ENCODE peak calls at places on chromosomes 4 and X, in six cellular contexts. One of them, this sample, is unnamed.

GRCh38 chr4:86940176-86940575 is 5.4 kb downstream of the AFF1 start:
- DNase-seq in suprapubic skin: no peak
- DNase-seq in A549: no peak
- DNase-seq in cardiac muscle cell: no peak
- DNase-seq in psoas muscle: no peak
- DNase-seq in stomach: no peak
- DNase-seq in this sample: no peak

GRCh38 chr4:125591290-125591689 is 276.5 kb downstream of the FAT4 start:
- DNase-seq in suprapubic skin: no peak
- DNase-seq in A549: no peak
- DNase-seq in cardiac muscle cell: no peak
- DNase-seq in psoas muscle: no peak
- DNase-seq in stomach: no peak
- DNase-seq in this sample: no peak

GRCh38 chrX:22699591-22700091 is 300.1 kb upstream of the DDX53 start:
- DNase-seq in suprapubic skin: no peak
- DNase-seq in A549: no peak
- DNase-seq in cardiac muscle cell: no peak
- DNase-seq in psoas muscle: no peak
- DNase-seq in stomach: no peak
- DNase-seq in this sample: no peak

GRCh38 chr4:37865450-37865849 is 25.4 kb upstream of the TBC1D1 start:
- DNase-seq in suprapubic skin: no peak
- DNase-seq in A549: no peak
- DNase-seq in cardiac muscle cell: no peak
- DNase-seq in psoas muscle: no peak
- DNase-seq in stomach: no peak
- DNase-seq in this sample: no peak

GRCh38 chr4:38313999-38314561 is 349.9 kb upstream of the KLF3 start:
- DNase-seq in suprapubic skin: no peak
- DNase-seq in A549: peak; percentile 10
- DNase-seq in cardiac muscle cell: no peak
- DNase-seq in psoas muscle: no peak
- DNase-seq in stomach: no peak
- DNase-seq in this sample: no peak

GRCh38 chrX:13983734-13984133 is 46.0 kb downstream of the GEMIN8 start:
- DNase-seq in suprapubic skin: no peak
- DNase-seq in A549: no peak
- DNase-seq in cardiac muscle cell: no peak
- DNase-seq in psoas muscle: no peak
- DNase-seq in stomach: no peak
- DNase-seq in this sample: no peak

GRCh38 chr4:129804458-129804981 is 708.6 kb downstream of the C4orf33 start:
- DNase-seq in suprapubic skin: no peak
- DNase-seq in A549: no peak
- DNase-seq in cardiac muscle cell: no peak
- DNase-seq in psoas muscle: no peak
- DNase-seq in stomach: no peak
- DNase-seq in this sample: no peak

GRCh38 chrX:12390301-12390700 is 252.0 kb downstream of the FRMPD4 start:
- DNase-seq in suprapubic skin: no peak
- DNase-seq in A549: no peak
- DNase-seq in cardiac muscle cell: no peak
- DNase-seq in psoas muscle: no peak
- DNase-seq in stomach: no peak
- DNase-seq in this sample: no peak

GRCh38 chr4:174522183-174523002 is at the start of gene HPGD:
- DNase-seq in suprapubic skin: peak; percentile 82
- DNase-seq in A549: peak; percentile 73
- DNase-seq in cardiac muscle cell: peak; percentile 76
- DNase-seq in psoas muscle: peak; percentile 58
- DNase-seq in stomach: peak; percentile 75
- DNase-seq in this sample: peak; percentile 36

GRCh38 chr4:36325499-36325898 is 44.1 kb downstream of the DTHD1 start:
- DNase-seq in suprapubic skin: no peak
- DNase-seq in A549: no peak
- DNase-seq in cardiac muscle cell: no peak
- DNase-seq in psoas muscle: no peak
- DNase-seq in stomach: no peak
- DNase-seq in this sample: no peak

GRCh38 chrX:57821703-57822375 is 88.4 kb downstream of the ZXDA start:
- DNase-seq in suprapubic skin: no peak
- DNase-seq in A549: peak; percentile 66
- DNase-seq in cardiac muscle cell: peak; percentile 59
- DNase-seq in psoas muscle: no peak
- DNase-seq in stomach: no peak
- DNase-seq in this sample: no peak

GRCh38 chr4:187578103-187578502 is 417.5 kb upstream of the ZFP42 start:
- DNase-seq in suprapubic skin: no peak
- DNase-seq in A549: no peak
- DNase-seq in cardiac muscle cell: no peak
- DNase-seq in psoas muscle: no peak
- DNase-seq in stomach: no peak
- DNase-seq in this sample: no peak

GRCh38 chr4:46388860-46389259 is 1.1 kb downstream of the GABRA2 start:
- DNase-seq in suprapubic skin: no peak
- DNase-seq in A549: no peak
- DNase-seq in cardiac muscle cell: no peak
- DNase-seq in psoas muscle: no peak
- DNase-seq in stomach: no peak
- DNase-seq in this sample: no peak
- TF ChIP-seq CTCF in suprapubic skin: no peak
- TF ChIP-seq CTCF in A549: no peak
- TF ChIP-seq CTCF in cardiac muscle cell: no peak
- TF ChIP-seq CTCF in psoas muscle: no peak
- TF ChIP-seq CTCF in stomach: no peak
- TF ChIP-seq CTCF in this sample: no peak

GRCh38 chrX:46840946-46841740 is 4.3 kb downstream of the RP2 start:
- DNase-seq in suprapubic skin: no peak
- DNase-seq in A549: no peak
- DNase-seq in cardiac muscle cell: no peak
- DNase-seq in psoas muscle: no peak
- DNase-seq in stomach: no peak
- DNase-seq in this sample: no peak
- H3K27ac ChIP-seq in suprapubic skin: no peak overlapping the region
- H3K27ac ChIP-seq in A549: no peak overlapping the region
- H3K27ac ChIP-seq in cardiac muscle cell: no peak overlapping the region
- H3K27ac ChIP-seq in psoas muscle: no peak overlapping the region
- H3K27ac ChIP-seq in stomach: no peak overlapping the region
- H3K27ac ChIP-seq in this sample: no peak overlapping the region

DNA sequence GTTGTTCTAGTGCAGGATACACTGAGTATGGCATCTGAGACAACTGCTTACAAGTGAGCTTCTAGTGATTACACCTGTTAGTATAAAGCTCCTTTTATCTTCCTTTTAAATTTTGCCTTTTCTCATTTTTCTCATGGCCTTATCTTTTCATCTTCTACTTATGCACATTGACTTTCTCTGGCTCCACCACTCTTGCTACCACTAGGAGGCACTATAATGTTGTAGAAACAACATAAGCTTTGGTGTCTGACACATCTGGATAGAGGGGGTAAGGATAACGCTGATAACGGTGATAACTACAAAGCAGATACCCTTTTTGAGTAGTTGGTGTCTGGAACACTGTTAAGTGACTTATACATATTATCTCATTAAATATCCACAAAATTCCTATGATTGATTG is 187.4 kb upstream of the TEX13C start:
- DNase-seq in suprapubic skin: no peak
- DNase-seq in A549: peak; percentile 37
- DNase-seq in cardiac muscle cell: no peak
- DNase-seq in psoas muscle: no peak
- DNase-seq in stomach: no peak
- DNase-seq in this sample: no peak
- TF ChIP-seq CTCF in suprapubic skin: no peak
- TF ChIP-seq CTCF in A549: peak; percentile 43
- TF ChIP-seq CTCF in cardiac muscle cell: no peak
- TF ChIP-seq CTCF in psoas muscle: no peak
- TF ChIP-seq CTCF in stomach: no peak
- TF ChIP-seq CTCF in this sample: no peak

GRCh38 chr4:84937381-84937977 is 29.0 kb downstream of the WDFY3 start:
- DNase-seq in suprapubic skin: no peak
- DNase-seq in A549: no peak
- DNase-seq in cardiac muscle cell: no peak
- DNase-seq in psoas muscle: no peak
- DNase-seq in stomach: no peak
- DNase-seq in this sample: no peak

GRCh38 chr4:84939111-84939510 is 27.4 kb downstream of the WDFY3 start:
- DNase-seq in suprapubic skin: no peak
- DNase-seq in A549: no peak
- DNase-seq in cardiac muscle cell: no peak
- DNase-seq in psoas muscle: no peak
- DNase-seq in stomach: no peak
- DNase-seq in this sample: no peak

GRCh38 chr4:84936123-84936522 is 30.4 kb downstream of the WDFY3 start:
- DNase-seq in suprapubic skin: no peak
- DNase-seq in A549: no peak
- DNase-seq in cardiac muscle cell: no peak
- DNase-seq in psoas muscle: no peak
- DNase-seq in stomach: no peak
- DNase-seq in this sample: no peak

GRCh38 chr4:84940960-84941359 is 25.5 kb downstream of the WDFY3 start:
- DNase-seq in suprapubic skin: no peak
- DNase-seq in A549: no peak
- DNase-seq in cardiac muscle cell: no peak
- DNase-seq in psoas muscle: no peak
- DNase-seq in stomach: no peak
- DNase-seq in this sample: no peak

DNA sequence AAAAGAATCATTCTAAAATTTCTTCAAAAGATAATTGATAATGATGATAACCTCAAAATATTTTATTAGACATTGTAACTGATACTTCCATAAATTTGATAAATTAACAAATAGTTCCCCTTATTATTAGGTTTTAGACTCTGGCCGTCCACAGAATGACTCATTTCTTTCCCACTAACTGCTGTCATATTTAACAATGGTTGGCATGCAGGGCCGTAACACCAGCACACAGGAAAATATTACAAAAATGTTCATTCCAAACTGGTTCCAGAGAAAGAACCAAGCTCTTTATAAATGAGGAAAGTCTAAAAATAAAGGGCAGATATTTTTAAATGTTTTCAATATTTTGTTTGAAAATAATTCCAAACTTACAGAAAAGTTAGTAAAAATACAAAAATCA is 28.2 kb downstream of the WDFY3 start:
- DNase-seq in suprapubic skin: no peak
- DNase-seq in A549: no peak
- DNase-seq in cardiac muscle cell: no peak
- DNase-seq in psoas muscle: no peak
- DNase-seq in stomach: no peak
- DNase-seq in this sample: no peak
- H3K27ac ChIP-seq in suprapubic skin: no peak overlapping the region
- H3K27ac ChIP-seq in A549: no peak overlapping the region
- H3K27ac ChIP-seq in cardiac muscle cell: no peak overlapping the region
- H3K27ac ChIP-seq in psoas muscle: no peak overlapping the region
- H3K27ac ChIP-seq in stomach: no peak overlapping the region
- H3K27ac ChIP-seq in this sample: no peak overlapping the region

GRCh38 chrX:118231464-118231863 is 114.4 kb upstream of the WDR44 start:
- DNase-seq in suprapubic skin: no peak
- DNase-seq in A549: no peak
- DNase-seq in cardiac muscle cell: no peak
- DNase-seq in psoas muscle: no peak
- DNase-seq in stomach: no peak
- DNase-seq in this sample: no peak
- TF ChIP-seq CTCF in suprapubic skin: no peak
- TF ChIP-seq CTCF in A549: no peak
- TF ChIP-seq CTCF in cardiac muscle cell: no peak
- TF ChIP-seq CTCF in psoas muscle: no peak
- TF ChIP-seq CTCF in stomach: no peak
- TF ChIP-seq CTCF in this sample: no peak

GRCh38 chr4:14167876-14168510 is 540.5 kb upstream of the BOD1L1 start:
- DNase-seq in suprapubic skin: no peak
- DNase-seq in A549: no peak
- DNase-seq in cardiac muscle cell: no peak
- DNase-seq in psoas muscle: no peak
- DNase-seq in stomach: no peak
- DNase-seq in this sample: no peak

GRCh38 chr4:14165253-14165942 is 537.9 kb upstream of the BOD1L1 start:
- DNase-seq in suprapubic skin: no peak
- DNase-seq in A549: no peak
- DNase-seq in cardiac muscle cell: no peak
- DNase-seq in psoas muscle: no peak
- DNase-seq in stomach: no peak
- DNase-seq in this sample: no peak

GRCh38 chr4:14169460-14169859 is 541.9 kb upstream of the BOD1L1 start:
- DNase-seq in suprapubic skin: no peak
- DNase-seq in A549: peak; percentile 16
- DNase-seq in cardiac muscle cell: no peak
- DNase-seq in psoas muscle: no peak
- DNase-seq in stomach: no peak
- DNase-seq in this sample: no peak

DNA sequence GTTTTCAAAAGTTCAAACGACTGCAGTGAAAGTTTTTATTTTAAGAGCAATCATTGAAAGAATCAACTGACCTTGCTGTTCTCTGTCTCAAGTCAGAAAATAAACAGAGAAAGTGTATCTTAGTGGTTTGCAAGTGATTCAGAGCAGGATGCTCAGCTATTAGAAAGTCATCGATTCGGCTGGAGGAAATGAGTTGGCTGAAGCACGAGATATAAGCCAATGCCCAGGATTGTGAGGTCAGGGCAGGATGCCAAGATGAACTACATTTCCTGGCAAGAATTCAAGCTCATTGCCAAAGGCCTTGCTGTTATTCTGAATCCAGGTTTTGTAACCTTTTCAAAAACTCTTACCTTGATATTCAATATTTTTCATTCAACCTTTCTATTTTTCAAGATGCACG is 541.4 kb upstream of the BOD1L1 start:
- DNase-seq in suprapubic skin: no peak
- DNase-seq in A549: peak; percentile 56
- DNase-seq in cardiac muscle cell: peak; percentile 30
- DNase-seq in psoas muscle: no peak
- DNase-seq in stomach: peak; percentile 76
- DNase-seq in this sample: no peak
- H3K27ac ChIP-seq in suprapubic skin: no peak overlapping the region
- H3K27ac ChIP-seq in A549: peak overlapping the region; percentile 46
- H3K27ac ChIP-seq in cardiac muscle cell: no peak overlapping the region
- H3K27ac ChIP-seq in psoas muscle: no peak overlapping the region
- H3K27ac ChIP-seq in stomach: no peak overlapping the region
- H3K27ac ChIP-seq in this sample: no peak overlapping the region

This sample was measured in CD4-positive, alpha-beta T cell.